ENCODE peak calls at places on chromosomes 3 and 15, in four cellular contexts. U, H, N and W are unnamed samples.

GRCh38 chr3:72338942-72339749 is 509.1 kb downstream of the SHQ1 start:
- DNase-seq in N (peak; percentile 96), H (peak; percentile 80), U (peak; percentile 81), W (peak; percentile 58)

GRCh38 chr15:90160781-90161727 is 40.1 kb upstream of the SEMA4B start:
- DNase-seq in U (no peak), N (no peak), H (no peak), W (no peak)

GRCh38 chr3:67461667-67462142 is 192.7 kb downstream of the SUCLG2 start:
- DNase-seq in H (peak; percentile 58), N (no peak), U (no peak), W (no peak)

GRCh38 chr3:114608293-114608692 is 314.5 kb downstream of the TIGIT start:
- DNase-seq in H (no peak), N (peak; percentile 87), U (no peak), W (no peak)

GRCh38 chr3:156552973-156553372 is 1.9 kb downstream of the SSR3 start:
- DNase-seq in N (no peak), H (no peak), U (no peak), W (no peak)

GRCh38 chr15:98308117-98308516 is 340.2 kb upstream of the IGF1R start:
- DNase-seq in U (no peak), H (no peak), N (no peak), W (no peak)

GRCh38 chr3:11283126-11283478 is 10.9 kb downstream of the ATG7 start:
- DNase-seq in N (no peak), U (no peak), H (no peak), W (no peak)

GRCh38 chr3:196120291-196120951 is 38.5 kb upstream of the TFRC start:
- DNase-seq in H (no peak), U (peak; percentile 27), N (no peak), W (no peak)

GRCh38 chr3:12658593-12659058 is 5.3 kb downstream of the RAF1 start:
- DNase-seq in U (no peak), N (peak; percentile 52), H (no peak), W (no peak)

GRCh38 chr15:55245058-55245457 is 44.6 kb downstream of the RAB27A start:
- DNase-seq in N (no peak), U (no peak), H (no peak), W (no peak)

GRCh38 chr3:174062923-174063322 is 665.4 kb downstream of the NLGN1 start:
- DNase-seq in U (no peak), N (no peak), H (peak; percentile 9), W (no peak)

GRCh38 chr15:52483712-52484111 is 45.0 kb downstream of the MYO5A start:
- DNase-seq in N (no peak), H (peak; percentile 98), U (no peak), W (no peak)

GRCh38 chr3:72375237-72376154 is 472.7 kb downstream of the SHQ1 start:
- DNase-seq in U (no peak), H (no peak), N (no peak), W (peak; percentile 55)

GRCh38 chr3:125054436-125055164 is 1.2 kb downstream of the HEG1 start:
- DNase-seq in U (peak; percentile 46), N (no peak), H (peak; percentile 80), W (peak; percentile 82)

GRCh38 chr3:11248596-11248995 is 23.6 kb upstream of the ATG7 start:
- DNase-seq in U (no peak), N (no peak), H (no peak), W (no peak)

GRCh38 chr3:23612296-23612891 is 193.4 kb upstream of the UBE2E1 start:
- DNase-seq in U (no peak), H (peak; percentile 50), N (no peak), W (no peak)

GRCh38 chr3:131895766-131896165 is 139.0 kb downstream of the CPNE4 start:
- DNase-seq in N (no peak), H (no peak), U (no peak), W (no peak)

GRCh38 chr3:12440927-12441326 is 43.4 kb upstream of the TSEN2 start:
- DNase-seq in N (no peak), U (no peak), H (no peak), W (no peak)

GRCh38 chr15:101539930-101540329 is 50.4 kb upstream of the PCSK6 start:
- DNase-seq in N (no peak), U (no peak), H (no peak), W (no peak)

DNA sequence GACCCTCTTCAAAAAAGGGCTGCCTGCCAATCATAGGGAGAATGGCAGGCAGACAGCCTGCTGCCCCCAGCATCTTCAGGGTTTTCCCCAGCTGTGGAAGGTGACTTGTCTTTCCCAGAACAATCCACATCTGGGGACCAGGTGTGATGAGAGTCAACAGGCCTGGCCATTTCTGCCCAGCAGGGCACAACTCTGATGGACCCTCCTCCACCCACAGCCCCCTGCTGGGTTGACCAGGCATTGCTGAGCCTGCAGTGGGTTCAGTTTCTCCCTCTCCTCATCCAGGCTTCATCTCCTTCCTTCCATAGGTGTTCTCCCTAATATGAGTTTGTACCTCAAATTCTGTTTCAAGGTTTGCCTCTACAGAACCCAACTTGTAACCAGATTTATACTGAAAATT is 111.0 kb downstream of the MINAR1 start:
- DNase-seq in U (no peak), N (no peak), H (no peak), W (no peak)
- TF ChIP-seq CTCF in U (no peak), N (no peak), H (no peak), W (no peak)

GRCh38 chr3:177195941-177196472 is 1.3 kb downstream of the TBL1XR1 start:
- DNase-seq in N (no peak), U (no peak), H (peak; percentile 48), W (no peak)
- TF ChIP-seq CTCF in N (no peak), U (no peak), H (no peak), W (no peak)

GRCh38 chr3:43559961-43560360 is 61.9 kb downstream of the ANO10 start:
- DNase-seq in U (no peak), H (no peak), N (no peak), W (no peak)
- TF ChIP-seq CTCF in U (no peak), H (no peak), N (peak; percentile 22), W (no peak)

GRCh38 chr3:45775571-45776290 is 20.6 kb downstream of the SLC6A20 start:
- DNase-seq in N (no peak), H (no peak), U (no peak), W (no peak)

GRCh38 chr3:45776291-45776576 is 20.1 kb downstream of the SLC6A20 start:
- DNase-seq in H (no peak), N (no peak), U (no peak), W (no peak)

GRCh38 chr3:45776611-45777010 is 19.7 kb downstream of the SLC6A20 start:
- DNase-seq in N (no peak), U (no peak), H (no peak), W (no peak)

GRCh38 chr3:45773714-45774449 is 22.5 kb downstream of the SLC6A20 start:
- DNase-seq in U (no peak), H (peak; percentile 20), N (no peak), W (no peak)

DNA sequence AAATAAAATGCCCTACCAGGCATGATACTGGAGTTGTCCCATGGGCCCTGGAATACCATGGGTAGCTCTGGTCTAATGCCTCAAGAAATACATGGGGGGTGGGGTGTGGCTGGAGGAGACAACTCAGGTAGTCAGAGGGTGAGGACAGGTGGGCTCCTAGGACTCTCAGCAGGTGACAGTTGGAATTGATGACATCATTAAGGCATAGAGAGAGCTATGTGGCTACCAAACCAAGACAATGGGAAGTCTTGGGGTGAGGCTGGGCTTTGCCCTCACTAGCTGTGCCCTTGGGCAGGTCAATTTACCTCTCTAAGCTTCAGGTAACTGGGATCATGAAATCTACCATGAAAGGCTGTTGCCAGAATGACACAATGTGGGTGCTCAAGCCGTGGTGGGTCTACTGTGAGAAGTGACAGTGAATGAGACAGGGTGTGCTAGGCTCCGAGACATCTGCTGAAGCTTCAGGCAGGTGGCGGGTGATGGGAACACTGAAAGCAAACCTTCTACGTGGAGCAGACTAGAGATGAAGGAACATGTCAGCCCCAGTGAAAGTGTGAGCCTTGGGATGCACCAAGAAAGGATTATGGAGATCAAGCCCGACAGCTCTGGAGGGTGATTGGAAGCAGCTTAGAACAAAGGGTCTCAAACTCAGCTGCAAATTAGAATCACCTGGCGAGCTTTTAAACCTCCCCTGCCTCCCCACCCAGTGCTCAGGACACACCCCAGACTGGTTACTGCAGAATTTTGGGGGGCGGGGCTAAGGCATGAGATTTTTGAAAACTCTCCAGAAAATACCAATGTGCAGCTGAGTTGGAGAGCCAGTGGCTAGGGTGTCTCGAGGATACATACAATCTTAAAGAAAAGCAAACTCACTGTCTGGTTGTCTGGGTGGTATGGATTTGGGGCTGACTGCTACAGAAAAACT is 21.5 kb downstream of the SLC6A20 start:
- DNase-seq in H (no peak), U (no peak), N (no peak), W (no peak)
- TF ChIP-seq CTCF in H (no peak), U (no peak), N (no peak), W (no peak)

GRCh38 chr15:68372291-68372811 is 59.6 kb downstream of the ITGA11 start:
- DNase-seq in N (no peak), U (no peak), H (peak; percentile 53), W (no peak)
- TF ChIP-seq CTCF in N (peak; percentile 76), U (peak; percentile 22), H (peak; percentile 78), W (peak; percentile 8)

DNA sequence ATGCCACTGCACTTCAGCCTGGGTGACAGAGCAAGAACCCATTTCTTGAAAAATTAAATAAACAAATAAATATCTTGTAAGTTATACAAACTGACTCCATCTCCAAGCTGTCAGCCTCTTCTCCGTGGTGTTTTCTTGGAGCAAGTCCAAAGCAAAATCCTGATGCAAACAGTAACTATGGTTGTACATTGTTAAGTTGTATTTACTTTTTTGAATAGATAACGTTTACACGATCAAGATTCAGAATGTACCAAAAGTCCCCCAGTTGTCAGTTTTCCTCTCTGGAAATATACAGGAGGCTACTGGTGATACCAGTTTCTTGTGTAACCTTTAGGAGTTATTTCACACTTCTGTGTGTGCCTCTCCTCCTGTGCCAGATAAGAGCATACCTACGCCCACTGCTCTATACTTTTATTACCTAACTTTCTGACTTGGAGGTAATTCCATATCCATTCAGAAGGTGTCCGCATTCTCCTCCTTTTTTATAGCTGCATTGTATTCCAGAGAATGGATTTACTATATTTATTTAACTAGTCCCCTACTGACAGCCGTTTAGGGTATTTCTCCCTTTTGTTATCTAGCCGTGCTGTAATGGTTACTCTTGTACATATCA is 14.2 kb downstream of the CMTM7 start:
- DNase-seq in U (no peak), H (peak; percentile 57), N (no peak), W (no peak)
- TF ChIP-seq CTCF in U (no peak), H (no peak), N (no peak), W (no peak)

GRCh38 chr15:100131321-100132224 is 210.2 kb downstream of the ADAMTS17 start:
- DNase-seq in N (no peak), U (no peak), H (peak; percentile 25), W (peak; percentile 58)
- TF ChIP-seq CTCF in N (peak; percentile 54), U (peak; percentile 27), H (peak; percentile 52), W (peak; percentile 37)

DNA sequence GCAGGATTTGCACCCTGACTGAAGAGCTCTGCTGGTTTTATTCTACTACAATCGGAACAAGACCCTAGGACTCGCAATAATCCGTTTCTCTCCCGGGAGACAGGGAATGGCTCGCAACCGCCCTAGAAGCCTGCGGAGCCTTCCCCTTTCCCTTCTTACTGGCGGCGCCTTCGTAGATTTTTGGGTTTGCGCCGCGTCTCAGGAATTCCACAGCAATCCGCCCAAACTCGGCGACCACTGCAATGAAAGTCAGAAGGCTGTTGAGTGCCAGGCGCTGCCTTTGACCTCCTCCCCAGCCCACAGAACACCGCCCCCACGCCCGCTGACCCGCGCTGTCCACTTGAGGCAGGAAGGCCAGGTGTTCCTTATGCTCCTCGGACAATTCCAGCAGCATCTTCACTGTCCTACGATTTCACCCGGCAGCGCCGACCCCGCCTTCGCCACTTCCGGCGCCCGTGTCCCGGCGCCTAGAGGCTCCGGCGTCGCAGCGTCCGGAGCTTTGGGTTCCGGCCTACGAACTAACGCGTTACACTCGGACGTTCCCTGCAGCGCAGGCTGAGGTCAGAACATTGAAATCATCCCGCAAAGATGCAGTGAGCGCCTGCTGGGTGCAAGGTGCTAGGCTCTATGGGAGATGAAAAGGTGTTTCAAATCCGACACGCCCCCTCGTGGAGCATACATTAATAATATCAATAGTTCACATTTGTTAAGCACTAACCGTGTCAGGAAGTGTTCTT is at the start of gene COMMD2:
- DNase-seq in N (peak; percentile 56), H (peak; percentile 83), U (peak; percentile 65), W (peak; percentile 79)
- TF ChIP-seq CTCF in N (peak; percentile 36), H (peak; percentile 17), U (peak; percentile 22), W (peak; percentile 32)

GRCh38 chr15:31366169-31366734 is 39.6 kb downstream of the KLF13 start:
- DNase-seq in U (peak; percentile 85), H (no peak), N (no peak), W (no peak)
- TF ChIP-seq CTCF in U (peak; percentile 47), H (no peak), N (no peak), W (no peak)